ENCODE peak calls at places on chromosomes 13 and 19, in nine cellular contexts. O, N, U, J, D, H, L, W and Q are unnamed samples.

GRCh38 chr13:109145631-109146030 is 516.2 kb downstream of the MYO16 start:
- DNase-seq in U (no peak), J (no peak), L (no peak), N (peak), D (no peak), O (no peak), W (peak), H (peak), Q (peak)

GRCh38 chr13:40697711-40698110 is 31.3 kb upstream of the FOXO1 start:
- DNase-seq in L (no peak), N (no peak), O (no peak), H (no peak), J (no peak), D (no peak), W (no peak), U (no peak), Q (no peak)

GRCh38 chr19:17560205-17560595 is 4.8 kb downstream of the COLGALT1 start:
- DNase-seq in W (no peak), D (no peak), N (peak), H (no peak), U (no peak), J (peak), L (no peak), O (no peak), Q (no peak)

GRCh38 chr13:24274452-24274971 is 34.9 kb upstream of the C1QTNF9 start:
- DNase-seq in W (no peak), H (no peak), U (no peak), L (no peak), J (no peak), O (peak), D (no peak), N (no peak), Q (no peak)

GRCh38 chr19:47687906-47688305 is 25.3 kb upstream of the EHD2 start:
- DNase-seq in L (no peak), O (no peak), N (no peak), J (no peak), W (no peak), H (no peak), U (no peak), D (no peak), Q (no peak)

GRCh38 chr13:49958321-49958720 is 22.2 kb upstream of the SPRYD7 start:
- DNase-seq in W (no peak), D (no peak), U (no peak), N (peak), L (no peak), O (no peak), J (no peak), H (no peak), Q (no peak)

GRCh38 chr13:24214528-24214927 is 54.0 kb downstream of the SPATA13 start:
- DNase-seq in D (no peak), O (no peak), H (no peak), U (no peak), W (no peak), L (no peak), J (no peak), N (no peak), Q (no peak)

GRCh38 chr13:24270639-24271131 is 38.7 kb upstream of the C1QTNF9 start:
- DNase-seq in J (no peak), U (no peak), W (peak), L (no peak), H (peak), N (peak), D (peak), O (peak), Q (peak)

GRCh38 chr13:64069892-64070291 is 2654.2 kb upstream of the PCDH20 start:
- DNase-seq in O (no peak), U (no peak), H (no peak), L (no peak), W (no peak), N (no peak), D (no peak), J (no peak), Q (no peak)

GRCh38 chr19:8329993-8330392 is 8.7 kb downstream of the RPS28 start:
- DNase-seq in H (no peak), J (no peak), O (no peak), D (no peak), W (no peak), N (no peak), L (no peak), U (no peak), Q (no peak)

GRCh38 chr13:81409284-81409683 is 1068.4 kb upstream of the SPRY2 start:
- DNase-seq in N (no peak), H (no peak), J (no peak), O (no peak), W (no peak), U (no peak), L (no peak), D (no peak), Q (no peak)

GRCh38 chr19:30556230-30556711 is 184.1 kb downstream of the ZNF536 start:
- DNase-seq in O (no peak), U (no peak), D (no peak), N (no peak), H (peak), L (no peak), J (no peak), W (no peak), Q (no peak)

GRCh38 chr13:113959198-113959597 is 14.7 kb downstream of the C13orf46 start:
- DNase-seq in L (no peak), W (no peak), D (no peak), O (no peak), H (no peak), J (no peak), N (no peak), U (no peak), Q (no peak)

DNA sequence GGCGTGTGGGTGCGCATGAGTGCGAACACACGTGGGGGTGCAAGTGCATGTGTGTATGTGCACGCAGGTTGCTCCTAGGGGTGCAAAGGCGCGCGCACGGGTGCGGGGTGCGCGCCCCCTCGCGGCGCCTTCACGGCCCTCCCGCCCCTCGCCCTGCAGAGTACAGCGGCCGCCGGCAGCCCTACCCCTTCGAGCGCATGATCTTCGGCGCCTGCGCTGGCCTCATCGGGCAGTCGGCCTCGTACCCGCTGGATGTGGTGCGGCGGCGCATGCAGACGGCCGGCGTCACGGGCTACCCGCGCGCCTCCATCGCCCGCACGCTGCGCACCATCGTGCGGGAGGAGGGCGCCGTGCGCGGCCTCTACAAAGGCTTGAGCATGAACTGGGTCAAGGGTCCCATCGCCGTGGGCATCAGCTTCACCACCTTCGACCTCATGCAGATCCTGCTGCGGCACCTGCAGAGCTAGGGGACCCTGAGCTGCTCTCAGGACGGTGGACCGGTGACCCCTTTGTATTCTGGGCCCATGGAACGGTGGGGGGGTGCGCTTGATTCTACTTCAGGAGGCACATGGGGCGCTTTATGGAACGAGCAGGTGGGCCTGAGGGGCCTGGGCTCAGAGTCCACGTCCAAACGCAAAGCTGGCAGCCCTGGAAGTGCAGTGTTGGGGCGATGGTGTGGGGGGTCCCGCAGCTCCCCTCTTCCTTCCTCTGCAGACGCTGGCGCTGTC is 27.7 kb downstream of the TMEM161A start:
- DNase-seq in N (no peak), H (peak), L (no peak), D (no peak), O (no peak), U (no peak), W (peak), J (no peak), Q (no peak)
- TF ChIP-seq CTCF in N (peak), H (peak), L (peak), D (no peak), O (peak), U (no peak), W (peak), J (no peak), Q (peak)

GRCh38 chr13:107678075-107678689 is 537.2 kb downstream of the LIG4 start:
- DNase-seq in L (no peak), H (peak), N (no peak), D (no peak), W (no peak), O (no peak), U (no peak), J (no peak), Q (no peak)
- TF ChIP-seq CTCF in L (no peak), H (peak), N (peak), D (no peak), W (peak), O (no peak), U (no peak), J (peak), Q (no peak)

DNA sequence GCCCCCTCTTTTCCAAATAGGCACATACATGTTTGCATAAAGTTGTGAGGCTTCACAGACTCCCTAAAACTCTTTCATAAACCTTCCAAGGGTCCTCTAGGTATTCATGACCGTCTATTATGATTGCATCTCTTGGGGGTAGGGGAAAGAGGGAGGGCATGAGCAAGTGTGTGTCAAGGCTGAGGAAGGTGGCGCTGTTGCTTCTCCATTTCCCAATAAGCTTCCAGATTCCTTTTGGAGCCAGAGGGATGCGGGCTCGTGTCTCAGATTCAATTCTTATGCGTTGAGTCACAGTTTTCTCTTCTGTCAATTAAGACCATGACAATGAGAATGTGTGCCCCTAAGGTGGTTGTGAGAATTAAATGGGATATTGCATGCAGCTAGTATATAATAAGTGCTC is 51.0 kb upstream of the CYP2A7 start:
- DNase-seq in L (no peak), U (no peak), J (no peak), D (no peak), N (no peak), W (no peak), O (no peak), H (peak), Q (no peak)
- TF ChIP-seq CTCF in L (no peak), U (no peak), J (no peak), D (no peak), N (no peak), W (no peak), O (no peak), H (peak), Q (no peak)

GRCh38 chr19:9850235-9850959 is 15.3 kb downstream of the PIN1 start:
- DNase-seq in U (no peak), N (no peak), D (no peak), J (no peak), O (no peak), H (peak), W (no peak), L (no peak), Q (no peak)

GRCh38 chr19:9848761-9849160 is 13.6 kb downstream of the PIN1 start:
- DNase-seq in O (no peak), L (no peak), N (no peak), H (no peak), U (no peak), D (no peak), J (no peak), W (no peak), Q (no peak)

GRCh38 chr19:9849786-9850185 is 14.7 kb downstream of the PIN1 start:
- DNase-seq in O (no peak), W (no peak), U (no peak), J (no peak), L (no peak), N (no peak), D (no peak), H (no peak), Q (no peak)

GRCh38 chr19:9847087-9847671 is 12.1 kb downstream of the PIN1 start:
- DNase-seq in L (peak), O (peak), U (peak), D (peak), W (peak), N (peak), H (peak), J (peak), Q (peak)

DNA sequence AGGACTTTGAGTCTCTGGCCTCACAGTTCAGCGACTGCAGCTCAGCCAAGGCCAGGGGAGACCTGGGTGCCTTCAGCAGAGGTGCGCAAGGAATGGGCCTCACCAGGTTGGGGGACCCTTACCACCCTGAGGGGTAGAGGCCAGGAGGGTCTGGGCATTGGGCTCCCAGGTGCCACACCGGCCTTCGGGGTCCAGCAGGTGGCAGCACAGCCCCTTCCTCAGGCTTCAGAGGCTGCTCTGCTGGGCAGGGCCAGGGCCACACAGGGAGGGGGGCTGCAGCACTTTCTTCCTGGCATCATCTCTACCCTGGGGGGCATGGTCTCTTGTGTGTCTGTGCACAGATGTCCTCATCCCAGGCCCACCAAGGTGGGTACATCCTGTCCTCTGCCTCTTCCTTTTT is 12.9 kb downstream of the PIN1 start:
- DNase-seq in O (peak), D (no peak), W (no peak), N (no peak), J (no peak), L (no peak), U (no peak), H (peak), Q (no peak)
- TF ChIP-seq CTCF in O (peak), D (no peak), W (peak), N (peak), J (peak), L (no peak), U (no peak), H (peak), Q (peak)

GRCh38 chr13:36453518-36453917 is 21.2 kb downstream of the CCNA1 start:
- DNase-seq in L (no peak), D (no peak), O (no peak), U (no peak), N (peak), J (no peak), H (peak), W (no peak), Q (no peak)
- TF ChIP-seq CTCF in L (no peak), D (no peak), O (no peak), U (no peak), N (peak), J (peak), H (peak), W (peak), Q (peak)

DNA sequence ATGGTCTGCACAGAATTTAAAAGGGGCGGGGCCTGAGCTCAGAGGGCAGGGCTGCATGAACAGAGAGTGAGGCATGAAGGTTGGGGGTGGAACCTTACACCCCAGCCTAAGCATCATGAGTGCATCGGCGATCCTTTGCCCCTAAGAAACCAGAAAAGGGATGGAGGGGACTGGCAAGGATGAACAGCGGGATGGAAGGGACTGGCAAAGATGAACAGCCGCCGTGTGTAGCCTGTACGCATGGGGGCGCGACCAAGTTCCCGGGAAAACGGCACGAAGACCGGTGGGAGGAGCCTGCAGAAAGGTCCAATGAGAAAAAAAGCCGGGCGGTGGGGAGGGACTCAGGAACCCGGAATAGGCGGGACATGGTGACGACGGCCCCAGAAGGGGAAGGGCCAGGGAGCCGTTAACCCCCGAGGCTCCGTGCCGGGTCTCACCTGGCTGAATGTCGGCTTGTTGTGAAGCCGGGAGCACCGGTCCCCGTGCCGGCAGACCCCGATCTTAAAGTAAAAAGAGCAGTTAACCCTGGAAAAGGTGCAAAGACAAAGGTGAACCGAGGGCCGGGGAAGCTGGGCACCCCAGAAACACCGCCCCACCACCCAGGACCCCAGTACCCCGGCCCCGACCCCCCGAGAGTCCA is 410 bp downstream of the U2AF1L4 start:
- DNase-seq in W (peak), L (peak), N (peak), J (peak), O (peak), H (peak), U (peak), D (peak), Q (peak)
- TF ChIP-seq CTCF in W (peak), L (peak), N (peak), J (peak), O (no peak), H (peak), U (peak), D (peak), Q (peak)

DNA sequence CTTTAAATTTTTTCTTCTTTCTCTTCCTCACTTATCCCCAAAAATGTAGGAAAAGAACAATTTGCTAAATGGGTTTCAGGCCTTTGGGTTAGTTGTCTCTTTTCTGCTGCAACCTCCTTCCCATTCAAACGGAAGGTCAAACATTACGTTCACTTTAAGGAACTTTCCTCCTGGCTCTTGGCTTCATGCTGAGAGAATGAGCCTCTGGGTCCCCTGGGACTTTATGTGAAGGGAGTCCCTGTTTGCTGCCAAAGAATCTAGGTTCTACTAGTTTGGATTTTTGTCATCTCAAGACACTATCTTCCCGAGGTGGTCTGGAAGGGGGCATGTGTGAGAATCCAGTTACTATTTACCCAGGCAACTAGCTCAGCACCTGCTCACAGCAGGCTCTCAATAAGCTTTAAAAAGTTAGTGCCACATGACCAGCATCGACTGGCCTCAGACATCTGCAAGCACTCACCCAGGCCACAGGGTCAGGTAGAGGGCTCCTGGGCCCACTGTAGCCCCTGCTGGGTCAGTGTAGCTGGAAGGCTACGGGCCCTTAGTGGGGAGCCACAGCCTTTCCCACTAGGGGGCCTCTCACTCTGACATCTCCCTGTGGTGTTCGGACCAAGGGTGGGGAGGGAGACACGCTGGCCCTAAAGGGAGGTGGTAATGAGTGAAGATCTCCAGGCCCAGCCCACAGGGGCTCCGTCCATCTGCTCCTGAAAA is 40.5 kb downstream of the FAM124A start:
- DNase-seq in W (no peak), N (no peak), H (no peak), J (no peak), L (no peak), O (no peak), U (no peak), D (no peak), Q (no peak)
- TF ChIP-seq CTCF in W (no peak), N (peak), H (peak), J (no peak), L (no peak), O (no peak), U (no peak), D (no peak), Q (peak)